ENCODE peak calls at places on chromosomes 12 and 14, in nine cellular contexts. A is astrocyte, M is OCI-LY7, Y is neural crest cell, S is sigmoid colon, U is tibial artery, Q is Caco-2, K is H9, X is PC-3. T is an unnamed sample.

GRCh38 chr14:67815573-67816235 is 686 bp downstream of the ZFYVE26 start:
- DNase-seq in Y (no peak), U (no peak), Q (no peak), A (peak), K (no peak), S (no peak), M (no peak), X (peak), T (no peak)

GRCh38 chr14:72275242-72275641 is 343.0 kb downstream of the RGS6 start:
- DNase-seq in M (no peak), Q (no peak), U (no peak), S (no peak), A (no peak), K (no peak), X (no peak), Y (no peak), T (no peak)

GRCh38 chr12:58645946-58646345 is 274.4 kb downstream of the LRIG3 start:
- DNase-seq in X (no peak), Q (no peak), M (no peak), S (no peak), U (no peak), A (no peak), K (no peak), Y (no peak), T (no peak)

GRCh38 chr12:16112626-16113560 is 164.6 kb downstream of the SLC15A5 start:
- DNase-seq in U (no peak), X (no peak), M (peak), Y (no peak), Q (no peak), A (no peak), K (peak), S (no peak), T (no peak)

GRCh38 chr14:58882577-58883018 is 244.8 kb downstream of the DACT1 start:
- DNase-seq in A (peak), M (no peak), Q (no peak), Y (no peak), X (no peak), K (no peak), U (no peak), S (no peak), T (no peak)

GRCh38 chr12:113065126-113066007 is 8.8 kb downstream of the DTX1 start:
- DNase-seq in A (no peak), X (no peak), K (peak), S (no peak), U (no peak), Y (peak), Q (no peak), M (peak), T (no peak)

GRCh38 chr12:28089363-28089762 is 100.9 kb upstream of the CCDC91 start:
- DNase-seq in M (no peak), X (peak), A (peak), Q (no peak), U (no peak), S (no peak), K (no peak), Y (no peak), T (no peak)

GRCh38 chr14:37048666-37049071 is 123.7 kb downstream of the SLC25A21 start:
- DNase-seq in X (peak), M (no peak), U (no peak), A (peak), Q (no peak), Y (no peak), S (no peak), K (no peak), T (no peak)

GRCh38 chr12:118371354-118372282 is 1.1 kb downstream of the TAOK3 start:
- DNase-seq in A (no peak), Q (peak), Y (peak), X (peak), U (peak), S (peak), K (peak), M (no peak), T (peak)

GRCh38 chr14:102554835-102555819 is 37.3 kb upstream of the RCOR1 start:
- DNase-seq in Y (peak), S (no peak), X (no peak), U (peak), M (no peak), Q (no peak), K (peak), A (no peak), T (no peak)

GRCh38 chr12:110639336-110640178 is 25.6 kb downstream of the TCTN1 start:
- DNase-seq in A (peak), Q (no peak), U (no peak), X (peak), S (no peak), M (no peak), Y (no peak), K (peak), T (no peak)

GRCh38 chr12:92139634-92140555 is 5.8 kb downstream of the BTG1 start:
- DNase-seq in S (no peak), M (no peak), Q (no peak), A (peak), K (no peak), U (no peak), X (peak), Y (no peak), T (no peak)

GRCh38 chr12:65759735-65760134 is 64.5 kb upstream of the HMGA2 start:
- DNase-seq in A (no peak), Q (no peak), S (no peak), Y (no peak), U (no peak), M (no peak), K (no peak), X (no peak), T (no peak)

GRCh38 chr14:68229423-68229831 is 409.8 kb downstream of the RAD51B start:
- DNase-seq in S (no peak), X (no peak), Q (no peak), U (no peak), A (no peak), K (no peak), M (no peak), Y (no peak), T (no peak)

GRCh38 chr12:83388551-83388950 is 701.8 kb downstream of the TMTC2 start:
- DNase-seq in K (no peak), Y (no peak), U (no peak), M (no peak), S (no peak), X (no peak), Q (no peak), A (no peak), T (no peak)

GRCh38 chr12:33671676-33672075 is 232.1 kb upstream of the SYT10 start:
- DNase-seq in Q (no peak), X (no peak), M (no peak), Y (no peak), A (no peak), K (no peak), S (no peak), U (no peak), T (no peak)

GRCh38 chr14:56874375-56874774 is 64.1 kb upstream of the OTX2 start:
- DNase-seq in Y (peak), Q (peak), M (peak), K (peak), U (no peak), A (no peak), X (peak), S (no peak), T (no peak)

GRCh38 chr12:126434412-126434811 is 1369.2 kb downstream of the AACS start:
- DNase-seq in X (no peak), U (no peak), S (no peak), Y (no peak), A (no peak), Q (no peak), M (no peak), K (no peak), T (no peak)

GRCh38 chr12:104510145-104510872 is 53.6 kb downstream of the CHST11 start:
- DNase-seq in Q (no peak), M (no peak), K (no peak), Y (no peak), X (no peak), A (no peak), S (no peak), U (no peak), T (no peak)

GRCh38 chr12:23222801-23223200 is 597.8 kb downstream of the ETNK1 start:
- DNase-seq in X (no peak), A (no peak), K (no peak), U (no peak), M (no peak), S (no peak), Q (no peak), Y (no peak), T (no peak)

GRCh38 chr12:43063642-43064041 is 474.1 kb upstream of the PRICKLE1 start:
- DNase-seq in S (no peak), A (peak), K (no peak), X (no peak), Q (no peak), M (no peak), Y (no peak), U (peak), T (no peak)

GRCh38 chr12:109621271-109621671 is 47.7 kb downstream of the MVK start:
- DNase-seq in X (no peak), Q (no peak), U (no peak), Y (no peak), A (no peak), S (no peak), M (no peak), K (no peak), T (no peak)

GRCh38 chr12:12839886-12840285 is 26.7 kb downstream of the DDX47 start:
- DNase-seq in X (peak), Y (no peak), K (no peak), U (peak), Q (peak), A (peak), M (no peak), S (no peak), T (no peak)

GRCh38 chr14:101707285-101707842 is 54.1 kb upstream of the PPP2R5C start:
- DNase-seq in U (no peak), M (peak), Q (peak), Y (peak), A (peak), X (peak), K (peak), S (no peak), T (peak)

GRCh38 chr14:68702578-68702977 is 90.3 kb downstream of the ZFP36L1 start:
- DNase-seq in K (no peak), Q (no peak), U (no peak), A (no peak), Y (no peak), S (no peak), X (no peak), M (no peak), T (no peak)

GRCh38 chr12:31234053-31234835 is 91.7 kb downstream of the SINHCAF start:
- DNase-seq in X (no peak), K (no peak), U (no peak), Q (no peak), Y (no peak), M (no peak), S (no peak), A (no peak), T (no peak)

GRCh38 chr12:94748726-94749421 is 98.5 kb upstream of the TMCC3 start:
- DNase-seq in Q (no peak), S (no peak), A (no peak), M (no peak), U (no peak), K (no peak), X (no peak), Y (no peak), T (no peak)

GRCh38 chr12:94750891-94751290 is 100.5 kb upstream of the TMCC3 start:
- DNase-seq in U (no peak), K (no peak), X (no peak), Y (no peak), S (no peak), M (no peak), A (no peak), Q (no peak), T (no peak)

GRCh38 chr12:94745562-94745961 is 95.2 kb upstream of the TMCC3 start:
- DNase-seq in Q (no peak), X (no peak), M (no peak), A (no peak), Y (no peak), K (no peak), S (no peak), U (no peak), T (no peak)

GRCh38 chr12:94753071-94753779 is 102.9 kb upstream of the TMCC3 start:
- DNase-seq in S (no peak), X (no peak), Q (no peak), K (no peak), U (no peak), Y (no peak), M (no peak), A (peak), T (peak)

DNA sequence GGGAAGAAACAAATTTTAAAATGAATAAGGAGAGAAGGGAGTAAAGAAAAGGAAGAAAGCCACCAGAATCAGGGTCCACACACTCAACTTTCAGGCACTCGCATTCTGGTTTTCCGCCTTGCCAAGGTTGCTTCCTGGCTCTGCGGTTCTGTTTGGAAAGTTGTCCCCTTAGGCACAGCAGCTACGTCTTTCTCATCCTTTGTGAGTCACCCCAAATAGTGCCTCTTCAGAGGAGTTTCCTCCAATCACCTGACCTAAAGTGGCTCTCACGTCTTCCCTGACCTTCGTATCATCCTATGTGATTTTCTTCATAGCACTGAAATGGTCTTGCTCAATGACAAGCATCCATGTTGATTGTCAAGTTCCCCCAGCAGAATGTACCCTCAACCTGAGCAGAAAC is 99.5 kb upstream of the TMCC3 start:
- DNase-seq in Q (no peak), A (no peak), X (no peak), K (no peak), M (no peak), U (no peak), S (no peak), Y (no peak), T (no peak)
- TF ChIP-seq CTCF in Q (no peak), A (no peak), X (no peak), K (no peak), M (no peak), U (no peak), S (no peak), Y (no peak), T (no peak)

GRCh38 chr12:72699362-72699761 is 427.2 kb downstream of the TRHDE start:
- DNase-seq in S (no peak), A (no peak), U (no peak), Y (no peak), Q (no peak), K (no peak), X (no peak), M (no peak), T (no peak)
- TF ChIP-seq CTCF in S (no peak), A (no peak), U (no peak), Y (no peak), Q (no peak), K (peak), X (peak), M (no peak), T (no peak)

GRCh38 chr12:79344855-79345840 is 345.6 kb downstream of the PAWR start:
- DNase-seq in X (peak), A (peak), M (peak), Q (peak), K (peak), S (no peak), U (no peak), Y (peak), T (no peak)
- TF ChIP-seq CTCF in X (peak), A (peak), M (peak), Q (peak), K (peak), S (peak), U (no peak), Y (peak), T (no peak)

GRCh38 chr12:5648692-5649338 is 216.9 kb downstream of the NTF3 start:
- DNase-seq in S (no peak), Q (peak), U (no peak), Y (no peak), M (peak), X (peak), A (no peak), K (peak), T (no peak)
- TF ChIP-seq CTCF in S (peak), Q (peak), U (peak), Y (peak), M (peak), X (peak), A (peak), K (peak), T (no peak)

DNA sequence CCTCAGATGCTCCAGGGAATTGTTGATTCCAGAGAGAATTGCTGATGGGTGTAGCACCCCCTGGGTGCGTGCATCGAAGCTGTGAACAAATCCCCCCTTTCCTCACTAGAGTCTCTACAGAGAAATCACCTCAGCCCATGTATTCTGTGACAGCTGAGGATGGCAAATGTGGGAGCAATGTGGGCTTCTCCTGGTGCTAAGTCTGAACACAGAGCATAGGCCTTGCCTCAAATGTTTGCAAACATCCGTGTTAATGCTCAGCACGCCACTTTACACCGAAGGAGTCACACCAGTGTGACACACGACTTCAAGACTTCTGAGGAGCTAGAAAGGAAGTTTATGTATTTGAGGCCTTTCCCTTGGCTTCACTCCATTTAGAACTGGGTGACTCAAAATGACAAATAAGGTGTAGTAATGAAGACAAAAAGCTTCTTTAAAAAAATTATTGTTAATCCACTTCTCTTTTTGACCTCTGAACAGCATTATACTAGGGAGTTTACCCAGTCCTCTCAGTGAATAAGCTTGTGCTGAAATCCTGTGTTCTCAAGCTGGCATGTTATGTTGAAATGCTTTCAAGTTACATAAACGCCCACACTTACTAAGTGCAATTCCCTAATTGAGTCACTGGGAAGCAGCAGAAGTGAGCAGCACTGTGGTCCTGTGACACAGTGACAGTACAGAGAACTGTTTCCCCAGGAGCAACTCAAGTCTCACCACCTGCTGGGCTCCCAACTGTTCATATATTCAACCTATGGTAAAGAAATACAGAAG is 92.9 kb downstream of the FAR2 start:
- DNase-seq in S (no peak), U (peak), Y (no peak), X (peak), Q (no peak), K (no peak), M (no peak), A (peak), T (no peak)
- TF ChIP-seq CTCF in S (peak), U (peak), Y (no peak), X (peak), Q (no peak), K (no peak), M (no peak), A (no peak), T (no peak)

DNA sequence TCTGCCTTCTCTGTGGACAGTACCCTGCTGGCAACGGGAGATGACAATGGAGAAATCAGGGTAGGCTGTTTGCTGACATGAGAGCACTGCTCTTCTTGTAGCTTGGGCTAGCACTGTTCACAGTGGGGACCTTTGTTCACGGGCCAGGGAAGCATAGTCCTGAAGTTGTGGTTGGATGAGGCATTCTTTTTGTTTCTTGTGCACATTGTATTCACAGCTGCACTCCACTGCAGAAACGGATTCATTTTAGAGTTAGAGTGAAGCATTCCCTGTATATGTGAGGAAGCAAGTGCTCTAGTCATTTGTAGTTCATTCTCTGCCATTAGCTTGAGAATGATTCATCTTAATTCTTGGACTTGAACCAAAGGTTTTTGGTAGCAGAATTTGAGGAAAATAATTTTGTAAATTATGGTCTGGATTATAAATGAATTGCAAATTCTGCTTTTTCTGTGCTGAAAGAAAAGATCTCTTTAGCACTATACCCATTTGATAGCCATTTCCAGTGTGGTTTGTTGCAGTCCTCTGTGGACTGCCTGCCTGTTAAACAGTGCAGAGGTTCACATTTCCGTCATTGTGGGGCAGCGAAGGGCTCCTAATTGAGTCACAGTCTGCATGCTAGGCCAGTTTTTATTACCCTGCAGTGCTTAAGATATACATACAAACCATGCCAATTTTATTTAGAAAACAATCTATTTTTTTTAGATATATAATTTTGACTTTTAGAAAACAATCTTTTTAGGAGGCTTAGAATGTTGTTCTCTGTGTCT is 80.6 kb downstream of the APAF1 start:
- DNase-seq in S (no peak), U (no peak), X (peak), A (peak), Q (peak), M (peak), K (peak), Y (peak), T (peak)
- TF ChIP-seq CTCF in S (no peak), U (no peak), X (peak), A (peak), Q (peak), M (peak), K (peak), Y (peak), T (no peak)

GRCh38 chr12:57240926-57241555 is 9.9 kb downstream of the STAC3 start:
- DNase-seq in Q (no peak), A (no peak), X (peak), Y (no peak), K (peak), S (peak), M (peak), U (no peak), T (no peak)
- TF ChIP-seq CTCF in Q (no peak), A (no peak), X (no peak), Y (no peak), K (no peak), S (no peak), M (no peak), U (no peak), T (no peak)

DNA sequence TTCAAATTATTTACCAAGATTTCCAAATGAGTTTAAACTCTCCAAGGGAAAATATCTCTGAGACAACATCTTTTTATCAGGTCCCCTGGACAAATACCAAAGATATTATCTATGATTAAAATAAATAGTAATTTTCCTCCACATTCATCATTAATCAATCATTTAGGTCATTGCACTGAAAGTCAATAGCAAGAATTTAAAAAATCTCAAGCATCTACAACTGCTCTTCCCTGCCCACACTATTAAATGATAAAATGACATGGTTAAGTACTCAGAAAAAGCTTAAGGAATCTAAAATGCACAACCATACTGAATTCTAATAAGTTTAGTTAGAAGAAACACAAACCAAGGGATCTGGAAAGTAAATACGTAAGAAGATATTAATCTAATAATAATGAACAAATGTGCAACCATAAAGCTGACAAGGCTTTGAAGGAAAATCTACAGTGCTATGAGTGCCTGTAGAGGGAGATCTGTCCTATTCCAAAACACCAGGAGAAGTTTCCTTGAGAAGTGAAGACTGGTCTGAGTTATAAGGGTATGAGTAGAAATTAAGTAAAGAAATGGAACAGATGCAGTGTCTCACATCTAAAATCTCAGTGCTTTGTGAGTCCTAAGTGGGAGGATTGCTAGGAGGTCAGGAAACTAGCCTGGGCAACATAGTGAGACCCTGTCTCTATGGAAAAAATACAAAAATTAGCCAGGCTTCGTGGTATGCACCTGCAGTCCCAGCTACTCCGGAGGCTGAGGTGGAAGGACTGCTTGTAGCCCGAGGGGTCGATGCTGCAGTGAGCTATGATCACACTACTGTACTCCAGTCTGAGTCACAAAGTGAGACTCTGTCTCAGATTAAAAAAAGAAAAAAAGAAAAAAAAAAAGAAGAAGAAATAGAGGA is 19.2 kb downstream of the INTS13 start:
- DNase-seq in X (no peak), M (no peak), S (no peak), Y (peak), K (no peak), A (peak), Q (peak), U (no peak), T (no peak)
- TF ChIP-seq CTCF in X (peak), M (no peak), S (no peak), Y (no peak), K (no peak), A (no peak), Q (no peak), U (peak), T (no peak)

GRCh38 chr12:69052613-69053408 is 119.8 kb upstream of the CPM start:
- DNase-seq in K (peak), S (no peak), M (no peak), A (peak), U (no peak), X (peak), Y (no peak), Q (peak), T (no peak)
- TF ChIP-seq CTCF in K (no peak), S (no peak), M (no peak), A (no peak), U (no peak), X (peak), Y (no peak), Q (no peak), T (no peak)